ENCODE peak calls at places on chromosomes 16 and 17, in six cellular contexts. R, J, P, S, F and I are unnamed samples.

GRCh38 chr16:26816885-26817571 is 249.7 kb upstream of the C16orf82 start:
- DNase-seq in P (no peak), F (no peak), S (peak; percentile 53), J (no peak), R (no peak), I (no peak)

GRCh38 chr17:6365187-6365943 is 69.6 kb downstream of the AIPL1 start:
- DNase-seq in S (no peak), J (no peak), R (no peak), F (no peak), P (no peak), I (no peak)

GRCh38 chr16:81601008-81601428 is 156.4 kb downstream of the CMIP start:
- DNase-seq in F (no peak), R (no peak), J (no peak), P (no peak), S (no peak), I (no peak)

GRCh38 chr17:77167472-77168306 is 26.9 kb downstream of the SEC14L1 start:
- DNase-seq in J (no peak), P (no peak), S (no peak), F (no peak), R (no peak), I (no peak)

GRCh38 chr16:85475233-85475632 is 137.9 kb upstream of the GSE1 start:
- DNase-seq in R (no peak), J (no peak), S (no peak), F (no peak), P (no peak), I (no peak)

GRCh38 chr16:78106659-78107058 is 7.2 kb downstream of the WWOX start:
- DNase-seq in R (no peak), J (no peak), S (no peak), F (no peak), P (no peak), I (no peak)

GRCh38 chr17:40329981-40330794 is 21.2 kb downstream of the RARA start:
- DNase-seq in P (no peak), S (no peak), F (no peak), J (no peak), R (no peak), I (no peak)

GRCh38 chr17:7308625-7309433 is 1.4 kb downstream of the EIF5A start:
- DNase-seq in S (peak; percentile 71), F (peak; percentile 79), P (peak; percentile 67), R (peak; percentile 67), J (no peak), I (no peak)

GRCh38 chr17:75352079-75352569 is 53.4 kb downstream of the GRB2 start:
- DNase-seq in R (no peak), F (no peak), P (no peak), J (no peak), S (peak; percentile 43), I (no peak)

GRCh38 chr17:77280304-77280910 is 139.6 kb downstream of the SEC14L1 start:
- DNase-seq in S (no peak), P (no peak), R (no peak), J (no peak), F (no peak), I (no peak)

GRCh38 chr16:66923247-66923851 is 2.0 kb downstream of the RRAD start:
- DNase-seq in R (no peak), J (no peak), S (no peak), F (no peak), P (no peak), I (no peak)

GRCh38 chr17:29855686-29856085 is 74.3 kb downstream of the SSH2 start:
- DNase-seq in J (no peak), S (no peak), F (no peak), P (no peak), R (no peak), I (no peak)

GRCh38 chr16:71628810-71629209 is 2.8 kb downstream of the MARVELD3 start:
- DNase-seq in P (no peak), S (no peak), J (no peak), F (no peak), R (no peak), I (no peak)

GRCh38 chr17:864315-864714 is 82.2 kb downstream of the MRM3 start:
- DNase-seq in F (no peak), J (no peak), S (no peak), P (no peak), R (no peak), I (no peak)

GRCh38 chr16:85149776-85150175 is 37.5 kb upstream of the CIBAR2 start:
- DNase-seq in P (no peak), J (no peak), S (no peak), R (no peak), F (no peak), I (no peak)

GRCh38 chr17:61459968-61460718 is 7.9 kb downstream of the TBX4 start:
- DNase-seq in S (no peak), P (no peak), J (no peak), R (no peak), F (no peak), I (no peak)

GRCh38 chr17:43210576-43210975 is 1.1 kb upstream of the TMEM106A start:
- DNase-seq in F (no peak), R (no peak), J (no peak), P (no peak), S (no peak), I (no peak)

GRCh38 chr17:39015546-39015935 is 48.3 kb upstream of the FBXO47 start:
- DNase-seq in S (no peak), J (no peak), P (no peak), F (no peak), R (no peak), I (no peak)

GRCh38 chr17:28097901-28098300 is 55.4 kb downstream of the NLK start:
- DNase-seq in F (no peak), J (no peak), P (peak; percentile 20), S (no peak), R (no peak), I (no peak)

GRCh38 chr16:84055366-84055765 is 12.8 kb upstream of the SLC38A8 start:
- DNase-seq in J (no peak), R (no peak), S (no peak), P (no peak), F (no peak), I (no peak)

GRCh38 chr17:48441231-48441711 is 11.3 kb upstream of the SKAP1 start:
- DNase-seq in R (peak; percentile 31), P (peak; percentile 96), F (no peak), S (no peak), J (no peak), I (no peak)

GRCh38 chr17:42271277-42271922 is 4.8 kb downstream of the STAT5B start:
- DNase-seq in P (no peak), F (no peak), S (no peak), J (no peak), R (no peak), I (no peak)

GRCh38 chr17:7951143-7951792 is 19.3 kb downstream of the CNTROB start:
- DNase-seq in J (no peak), F (no peak), P (peak; percentile 45), S (no peak), R (no peak), I (peak; percentile 51)

GRCh38 chr17:66522591-66523272 is 220.3 kb downstream of the PRKCA start:
- DNase-seq in F (no peak), R (no peak), J (no peak), P (no peak), S (no peak), I (no peak)

GRCh38 chr16:28260193-28260592 is 32.1 kb upstream of the SBK1 start:
- DNase-seq in P (no peak), J (no peak), R (no peak), S (no peak), F (no peak), I (no peak)

GRCh38 chr16:19127674-19128131 is 13.9 kb downstream of the ITPRIPL2 start:
- DNase-seq in J (no peak), S (no peak), P (peak; percentile 57), R (no peak), F (no peak), I (no peak)

GRCh38 chr17:77965354-77965753 is 6.9 kb downstream of the TNRC6C start:
- DNase-seq in S (no peak), P (no peak), F (no peak), J (no peak), R (no peak), I (no peak)

GRCh38 chr16:79430129-79430789 is 170.3 kb downstream of the MAF start:
- DNase-seq in R (no peak), P (no peak), F (no peak), J (no peak), S (no peak), I (no peak)
- TF ChIP-seq TAF1 in R (no peak), P (no peak), F (no peak), J (no peak), S (no peak), I (no peak)

DNA sequence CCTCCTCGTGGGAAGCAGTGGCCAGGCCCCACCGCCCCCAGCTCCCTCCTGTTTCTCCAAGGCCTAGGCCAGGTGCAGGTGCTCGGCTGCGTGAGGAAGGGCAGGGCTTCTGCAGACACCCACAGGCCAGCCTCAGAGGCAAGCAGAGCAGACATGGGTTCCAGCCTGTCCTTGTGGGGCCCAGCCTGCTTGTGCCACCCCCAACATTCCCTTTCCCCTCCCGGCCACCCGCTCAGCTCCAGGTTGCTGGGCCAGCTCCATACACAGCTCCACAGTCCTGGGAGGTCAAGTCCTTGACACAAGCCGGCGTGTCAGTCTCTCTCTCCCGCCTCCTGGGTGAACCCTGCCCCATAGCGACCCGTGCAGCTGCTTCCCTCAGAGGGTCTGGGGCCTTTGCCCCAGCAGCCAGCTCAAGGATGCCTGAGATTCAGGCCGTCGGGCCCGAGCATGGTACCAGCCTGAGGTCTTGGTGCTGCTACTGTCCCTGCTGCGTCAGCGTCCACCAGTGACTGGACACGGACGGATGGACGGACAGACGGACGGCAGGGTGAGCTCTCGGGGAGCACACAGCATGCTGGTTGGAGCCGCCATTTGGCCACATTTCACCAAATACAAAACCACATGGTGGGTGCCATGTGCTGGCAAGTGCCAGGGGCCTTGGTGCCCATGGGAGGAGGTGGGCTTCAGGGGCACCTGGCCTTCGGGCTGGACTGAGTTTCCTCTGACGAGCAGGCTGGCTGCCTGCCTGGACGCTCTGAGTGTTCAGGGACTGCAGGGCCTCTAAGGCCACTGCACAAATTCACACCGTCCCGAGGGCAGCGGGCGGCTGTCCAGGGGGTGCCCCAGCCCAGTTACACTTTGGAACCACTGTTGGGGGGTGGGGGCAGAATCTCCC is 8.0 kb downstream of the SECTM1 start:
- DNase-seq in F (no peak), R (no peak), S (no peak), P (no peak), J (no peak), I (no peak)
- TF ChIP-seq POLR2A in F (peak; percentile 64), R (no peak), S (no peak), P (no peak), J (no peak), I (no peak)

DNA sequence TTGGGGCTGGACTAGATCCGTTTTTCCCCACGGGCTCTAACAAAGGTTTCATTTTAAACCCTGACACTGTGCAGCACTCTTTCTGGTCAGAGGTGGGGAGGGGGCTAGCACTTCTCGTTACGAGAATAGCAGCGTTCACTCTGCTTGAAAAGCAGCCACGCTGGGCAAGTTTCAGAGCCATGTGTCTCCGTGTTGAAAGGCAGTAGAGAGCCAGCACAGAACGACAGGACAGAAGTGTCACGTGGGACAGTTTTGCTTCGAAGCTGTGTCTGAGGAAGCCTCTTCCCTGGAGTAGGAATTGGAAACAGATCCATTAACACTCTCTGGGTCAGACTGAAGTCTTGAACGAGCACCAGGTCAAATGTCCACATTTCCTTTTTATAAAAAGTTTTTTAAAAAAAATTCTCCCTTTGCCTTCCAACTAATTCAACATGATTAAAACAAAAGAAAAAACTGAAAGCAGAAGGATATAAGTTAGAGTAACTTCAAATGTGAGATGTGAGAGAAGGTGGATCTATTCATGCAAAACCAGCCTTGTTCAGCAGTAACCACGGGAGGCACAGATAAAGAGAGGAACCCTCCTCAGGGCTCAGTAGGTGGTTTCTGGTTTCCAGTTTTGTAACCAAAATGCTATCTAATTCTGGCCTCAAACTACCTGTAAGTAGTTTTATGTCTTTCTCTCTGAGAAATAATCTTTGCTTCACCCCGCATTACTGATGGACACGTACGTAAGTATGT is 65.0 kb downstream of the SMG6 start:
- DNase-seq in P (peak; percentile 86), R (peak; percentile 36), J (no peak), S (no peak), F (no peak), I (no peak)
- TF ChIP-seq POLR2AphosphoS5 in P (peak; percentile 70), R (no peak), J (no peak), S (no peak), F (no peak), I (no peak)

GRCh38 chr16:89330177-89330856 is 112.8 kb downstream of the ZNF778 start:
- DNase-seq in R (no peak), J (no peak), F (peak; percentile 84), P (no peak), S (peak; percentile 48), I (no peak)
- TF ChIP-seq TAF1 in R (no peak), J (no peak), F (no peak), P (no peak), S (no peak), I (no peak)